ENCODE peak calls at places on chromosomes 5 and 9, in four cellular contexts. One of them, this sample, is unnamed.

GRCh38 chr9:79663878-79664277 is 92.1 kb downstream of the TLE4 start:
- DNase-seq in HepG2: no peak
- DNase-seq in K562: no peak
- DNase-seq in GM12878: no peak
- DNase-seq in this sample: peak

GRCh38 chr9:74642376-74642775 is 145.2 kb downstream of the RORB start:
- DNase-seq in HepG2: no peak
- DNase-seq in K562: no peak
- DNase-seq in GM12878: no peak
- DNase-seq in this sample: no peak

GRCh38 chr9:112169368-112169767 is 5.7 kb downstream of the SUSD1 start:
- DNase-seq in HepG2: no peak
- DNase-seq in K562: no peak
- DNase-seq in GM12878: no peak
- DNase-seq in this sample: no peak

GRCh38 chr5:170355601-170356098 is 33.5 kb downstream of the KCNMB1 start:
- DNase-seq in HepG2: no peak
- DNase-seq in K562: no peak
- DNase-seq in GM12878: no peak
- DNase-seq in this sample: no peak

GRCh38 chr5:169889572-169889971 is 90.7 kb downstream of the INSYN2B start:
- DNase-seq in HepG2: no peak
- DNase-seq in K562: no peak
- DNase-seq in GM12878: no peak
- DNase-seq in this sample: no peak

GRCh38 chr5:157266286-157267007 is 524 bp downstream of the CYFIP2 start:
- DNase-seq in HepG2: no peak
- DNase-seq in K562: no peak
- DNase-seq in GM12878: no peak
- DNase-seq in this sample: no peak

GRCh38 chr5:178279723-178280438 is 47.3 kb upstream of the PHYKPL start:
- DNase-seq in HepG2: peak
- DNase-seq in K562: peak
- DNase-seq in GM12878: no peak
- DNase-seq in this sample: peak

GRCh38 chr9:70021026-70021571 is 22.5 kb upstream of the MAMDC2 start:
- DNase-seq in HepG2: no peak
- DNase-seq in K562: no peak
- DNase-seq in GM12878: no peak
- DNase-seq in this sample: no peak

GRCh38 chr5:1747079-1747802 is 52.4 kb downstream of the MRPL36 start:
- DNase-seq in HepG2: no peak
- DNase-seq in K562: no peak
- DNase-seq in GM12878: no peak
- DNase-seq in this sample: no peak

GRCh38 chr9:73229543-73229942 is 77.9 kb downstream of the ANXA1 start:
- DNase-seq in HepG2: no peak
- DNase-seq in K562: no peak
- DNase-seq in GM12878: no peak
- DNase-seq in this sample: no peak

GRCh38 chr9:34633851-34634550 is 3.6 kb downstream of the SIGMAR1 start:
- DNase-seq in HepG2: peak
- DNase-seq in K562: peak
- DNase-seq in GM12878: no peak
- DNase-seq in this sample: peak

GRCh38 chr9:22416692-22417060 is 29.9 kb upstream of the DMRTA1 start:
- DNase-seq in HepG2: no peak
- DNase-seq in K562: no peak
- DNase-seq in GM12878: no peak
- DNase-seq in this sample: no peak

GRCh38 chr9:92163276-92163675 is 48.1 kb upstream of the SPTLC1 start:
- DNase-seq in HepG2: no peak
- DNase-seq in K562: no peak
- DNase-seq in GM12878: no peak
- DNase-seq in this sample: no peak

DNA sequence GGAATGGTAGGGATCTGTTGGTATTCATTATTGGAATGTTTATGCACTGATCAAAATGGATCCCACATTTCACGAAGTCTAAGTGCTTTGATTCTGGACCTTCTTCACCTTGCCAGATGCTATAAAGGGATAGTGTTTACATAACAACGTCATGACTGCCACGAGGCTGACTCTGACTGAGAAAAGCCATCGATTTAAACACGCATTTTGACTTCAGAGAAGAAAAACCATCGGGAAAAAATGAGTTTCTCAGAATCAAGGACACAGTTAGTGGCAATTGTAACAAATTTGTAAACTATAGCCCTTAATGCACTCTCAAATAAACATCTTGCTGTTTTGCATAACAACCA is 49.7 kb downstream of the RASEF start:
- DNase-seq in HepG2: no peak
- DNase-seq in K562: no peak
- DNase-seq in GM12878: no peak
- DNase-seq in this sample: no peak
- TF ChIP-seq FOXK2 in HepG2: no peak
- TF ChIP-seq FOXK2 in K562: no peak
- TF ChIP-seq FOXK2 in GM12878: no peak
- TF ChIP-seq FOXK2 in this sample: no peak

DNA sequence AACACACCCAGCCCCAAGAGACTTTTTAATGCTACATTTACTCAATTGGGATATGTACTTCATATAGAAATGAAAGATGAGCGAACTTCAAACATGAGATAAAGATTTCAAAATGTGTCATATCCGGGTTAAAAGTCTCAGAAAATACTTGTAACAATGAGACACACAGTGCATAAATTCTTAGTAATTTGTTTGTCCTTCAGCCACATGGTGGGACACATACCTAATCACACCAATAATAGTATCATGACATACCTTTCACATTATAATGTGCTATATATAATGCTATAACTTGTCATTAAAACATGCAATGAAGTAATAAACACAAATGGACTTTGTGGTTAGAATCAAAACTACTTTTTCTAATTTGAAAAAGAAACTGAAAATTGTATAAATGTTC is 204.7 kb upstream of the RFX3 start:
- DNase-seq in HepG2: no peak
- DNase-seq in K562: no peak
- DNase-seq in GM12878: peak
- DNase-seq in this sample: no peak
- TF ChIP-seq FOXK2 in HepG2: no peak
- TF ChIP-seq FOXK2 in K562: no peak
- TF ChIP-seq FOXK2 in GM12878: no peak
- TF ChIP-seq FOXK2 in this sample: no peak

DNA sequence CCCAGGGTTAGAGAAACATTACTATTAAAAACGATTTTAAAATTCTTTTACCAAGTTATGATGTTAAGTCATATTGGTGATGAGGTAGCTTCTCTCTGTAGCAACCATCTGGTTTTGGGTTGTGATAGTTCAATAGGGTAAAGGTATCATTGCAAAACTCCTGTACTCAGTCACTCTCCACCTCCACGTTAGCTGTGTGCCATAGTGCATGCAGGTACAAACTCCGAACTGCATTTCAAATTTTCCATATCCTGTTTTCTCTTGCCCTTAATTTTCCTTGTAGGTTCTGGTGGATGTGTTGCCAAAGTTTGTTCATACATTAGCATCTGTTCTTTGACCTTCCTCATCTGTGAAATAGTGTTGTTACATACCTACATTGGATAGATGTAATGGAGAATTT is 53.1 kb upstream of the ARRDC3 start:
- DNase-seq in HepG2: no peak
- DNase-seq in K562: no peak
- DNase-seq in GM12878: no peak
- DNase-seq in this sample: no peak
- TF ChIP-seq FOXK2 in HepG2: no peak
- TF ChIP-seq FOXK2 in K562: no peak
- TF ChIP-seq FOXK2 in GM12878: no peak
- TF ChIP-seq FOXK2 in this sample: no peak

GRCh38 chr9:6901179-6901578 is 143.4 kb downstream of the KDM4C start:
- DNase-seq in HepG2: peak
- DNase-seq in K562: peak
- DNase-seq in GM12878: no peak
- DNase-seq in this sample: no peak

GRCh38 chr9:6902423-6902822 is 144.7 kb downstream of the KDM4C start:
- DNase-seq in HepG2: no peak
- DNase-seq in K562: no peak
- DNase-seq in GM12878: no peak
- DNase-seq in this sample: no peak

GRCh38 chr9:6905850-6906375 is 148.1 kb downstream of the KDM4C start:
- DNase-seq in HepG2: no peak
- DNase-seq in K562: no peak
- DNase-seq in GM12878: no peak
- DNase-seq in this sample: no peak

GRCh38 chr9:6907772-6908381 is 150.1 kb downstream of the KDM4C start:
- DNase-seq in HepG2: peak
- DNase-seq in K562: no peak
- DNase-seq in GM12878: no peak
- DNase-seq in this sample: no peak

DNA sequence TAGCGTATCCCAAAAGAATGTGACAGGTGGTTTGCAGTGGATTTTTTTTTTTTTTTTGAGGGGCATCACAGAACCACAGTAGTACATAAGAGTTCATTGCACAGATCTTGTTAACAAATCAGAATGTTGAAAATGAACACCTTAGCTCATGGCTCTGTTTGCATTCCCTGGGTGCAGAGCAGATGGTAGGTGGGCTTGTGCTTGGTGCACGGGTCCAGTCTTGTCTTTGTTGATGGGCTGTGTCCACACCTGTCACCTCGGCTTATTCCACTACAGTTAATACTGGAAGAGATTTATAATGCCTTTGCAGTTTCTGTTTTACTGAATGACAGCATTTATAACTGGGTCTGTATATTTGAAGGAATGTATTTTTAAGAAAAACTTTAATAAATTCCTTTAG is 146.6 kb downstream of the KDM4C start:
- DNase-seq in HepG2: no peak
- DNase-seq in K562: no peak
- DNase-seq in GM12878: no peak
- DNase-seq in this sample: no peak
- TF ChIP-seq FOXK2 in HepG2: no peak
- TF ChIP-seq FOXK2 in K562: no peak
- TF ChIP-seq FOXK2 in GM12878: no peak
- TF ChIP-seq FOXK2 in this sample: no peak

GRCh38 chr5:102975040-102975439 is 144.9 kb downstream of the GIN1 start:
- DNase-seq in HepG2: no peak
- DNase-seq in K562: no peak
- DNase-seq in GM12878: no peak
- DNase-seq in this sample: no peak

GRCh38 chr5:102975457-102976182 is 144.3 kb downstream of the GIN1 start:
- DNase-seq in HepG2: no peak
- DNase-seq in K562: no peak
- DNase-seq in GM12878: no peak
- DNase-seq in this sample: no peak

GRCh38 chr5:102974177-102974576 is 145.8 kb downstream of the GIN1 start:
- DNase-seq in HepG2: no peak
- DNase-seq in K562: no peak
- DNase-seq in GM12878: no peak
- DNase-seq in this sample: no peak

DNA sequence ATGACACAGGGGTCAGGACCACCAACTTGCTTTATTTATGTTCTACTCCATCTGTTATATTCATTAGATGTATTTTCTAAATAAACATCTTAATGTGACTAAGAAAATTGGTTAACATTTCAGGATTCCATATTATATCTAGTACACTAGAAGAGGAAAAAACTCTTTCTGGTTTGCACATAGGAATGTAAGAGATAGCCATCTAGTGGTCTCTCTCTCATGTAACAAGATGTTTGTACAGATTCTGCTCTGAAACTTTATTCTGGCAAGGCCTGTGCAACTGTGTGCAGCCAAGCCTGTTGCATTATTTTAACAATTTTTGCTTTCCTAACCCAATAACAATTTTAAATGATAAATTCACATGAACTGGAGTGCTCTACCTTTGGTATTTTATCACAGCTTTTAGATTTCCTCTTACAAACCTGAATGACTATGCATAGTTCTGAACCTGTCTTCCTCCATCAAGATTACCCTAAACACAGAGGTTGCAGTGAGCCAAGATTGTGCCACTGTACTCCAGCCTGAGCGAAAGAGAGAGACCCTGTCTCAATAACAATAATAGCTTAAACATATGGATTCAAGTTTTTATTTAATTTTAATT is 148.1 kb downstream of the GIN1 start:
- DNase-seq in HepG2: peak
- DNase-seq in K562: no peak
- DNase-seq in GM12878: no peak
- DNase-seq in this sample: no peak
- TF ChIP-seq FOXK2 in HepG2: no peak
- TF ChIP-seq FOXK2 in K562: no peak
- TF ChIP-seq FOXK2 in GM12878: no peak
- TF ChIP-seq FOXK2 in this sample: no peak

GRCh38 chr9:71147368-71147767 is 25.9 kb upstream of the TRPM3 start:
- DNase-seq in HepG2: no peak
- DNase-seq in K562: no peak
- DNase-seq in GM12878: no peak
- DNase-seq in this sample: no peak
- TF ChIP-seq FOXK2 in HepG2: no peak
- TF ChIP-seq FOXK2 in K562: no peak
- TF ChIP-seq FOXK2 in GM12878: no peak
- TF ChIP-seq FOXK2 in this sample: no peak

DNA sequence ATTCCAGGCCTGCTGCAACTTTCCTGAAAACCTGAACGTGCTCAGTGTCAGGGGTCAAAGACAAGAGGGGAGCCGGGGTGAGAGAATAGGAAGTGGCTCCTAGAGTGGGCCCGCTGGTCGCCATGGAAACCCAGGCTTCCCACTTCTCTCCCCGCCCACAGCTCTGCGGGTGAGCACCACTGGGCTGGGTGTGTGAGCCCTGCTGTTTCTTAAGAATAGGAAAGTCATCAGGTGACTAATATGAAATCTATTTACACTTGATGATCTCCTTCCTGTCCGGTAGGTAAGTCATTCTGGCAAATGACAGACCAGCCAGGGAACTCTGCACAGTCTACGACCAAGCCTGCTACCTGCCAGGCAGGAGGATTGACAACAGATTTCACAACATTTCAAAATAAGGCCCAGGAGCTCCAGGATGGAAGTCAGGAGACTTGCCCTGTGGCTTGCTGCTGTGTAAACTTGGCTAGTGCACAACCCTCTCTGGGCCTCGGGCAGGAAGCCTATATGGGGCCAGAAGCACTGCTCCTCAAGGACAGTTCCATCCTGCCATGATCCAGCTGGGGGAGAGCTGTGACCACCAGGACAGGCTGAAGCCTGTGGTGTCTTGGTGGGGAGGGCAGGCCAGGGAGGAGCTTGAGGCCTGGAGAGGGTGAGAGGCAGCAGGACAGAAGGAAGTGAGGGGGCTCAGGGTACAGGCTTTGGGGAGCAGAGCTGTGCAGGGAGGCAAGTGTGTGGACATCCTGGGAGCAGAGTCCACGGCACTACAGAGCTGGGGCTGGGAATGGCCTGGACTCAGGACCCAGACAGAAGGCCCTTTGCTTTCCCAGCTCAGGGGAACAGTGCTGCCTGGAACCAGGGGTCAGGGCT is 60.6 kb downstream of the SHB start:
- DNase-seq in HepG2: peak
- DNase-seq in K562: peak
- DNase-seq in GM12878: peak
- DNase-seq in this sample: no peak
- TF ChIP-seq FOXK2 in HepG2: no peak
- TF ChIP-seq FOXK2 in K562: no peak
- TF ChIP-seq FOXK2 in GM12878: no peak
- TF ChIP-seq FOXK2 in this sample: no peak

This sample was measured in HEK293T.